ENCODE peak calls at places on chromosome 1, in four cellular contexts. One of them, this sample, is unnamed.

GRCh38 chr1:230641346-230641745 is 935 bp upstream of the COG2 start:
- DNase-seq in transverse colon: no peak
- DNase-seq in RWPE1: no peak
- DNase-seq in cardiac muscle cell: peak; percentile 51
- DNase-seq in this sample: no peak

GRCh38 chr1:203599875-203600781 is 26.5 kb upstream of the ATP2B4 start:
- DNase-seq in transverse colon: no peak
- DNase-seq in RWPE1: no peak
- DNase-seq in cardiac muscle cell: no peak
- DNase-seq in this sample: no peak

GRCh38 chr1:31572323-31573104 is 3.8 kb upstream of the TINAGL1 start:
- DNase-seq in transverse colon: no peak
- DNase-seq in RWPE1: peak; percentile 53
- DNase-seq in cardiac muscle cell: peak; percentile 65
- DNase-seq in this sample: no peak

GRCh38 chr1:4825841-4826450 is 171.5 kb downstream of the AJAP1 start:
- DNase-seq in transverse colon: no peak
- DNase-seq in RWPE1: peak; percentile 25
- DNase-seq in cardiac muscle cell: no peak
- DNase-seq in this sample: no peak

GRCh38 chr1:204267191-204267601 is 53.4 kb upstream of the GOLT1A start:
- DNase-seq in transverse colon: no peak
- DNase-seq in RWPE1: no peak
- DNase-seq in cardiac muscle cell: no peak
- DNase-seq in this sample: no peak

GRCh38 chr1:27959792-27960603 is at the start of gene XKR8:
- DNase-seq in transverse colon: peak; percentile 89
- DNase-seq in RWPE1: peak; percentile 87
- DNase-seq in cardiac muscle cell: peak; percentile 87
- DNase-seq in this sample: no peak

GRCh38 chr1:97457446-97458089 is 463.3 kb downstream of the DPYD start:
- DNase-seq in transverse colon: no peak
- DNase-seq in RWPE1: no peak
- DNase-seq in cardiac muscle cell: no peak
- DNase-seq in this sample: no peak

GRCh38 chr1:7535934-7536878 is 234.9 kb upstream of the VAMP3 start:
- DNase-seq in transverse colon: no peak
- DNase-seq in RWPE1: no peak
- DNase-seq in cardiac muscle cell: no peak
- DNase-seq in this sample: no peak

GRCh38 chr1:215001419-215002021 is 81.0 kb upstream of the KCNK2 start:
- DNase-seq in transverse colon: no peak
- DNase-seq in RWPE1: peak; percentile 49
- DNase-seq in cardiac muscle cell: no peak
- DNase-seq in this sample: peak; percentile 36

GRCh38 chr1:147072371-147073061 is 99.8 kb downstream of the PRKAB2 start:
- DNase-seq in transverse colon: no peak
- DNase-seq in RWPE1: no peak
- DNase-seq in cardiac muscle cell: peak; percentile 21
- DNase-seq in this sample: no peak

GRCh38 chr1:85460555-85461088 is 4.3 kb downstream of the DDAH1 start:
- DNase-seq in transverse colon: peak; percentile 70
- DNase-seq in RWPE1: no peak
- DNase-seq in cardiac muscle cell: no peak
- DNase-seq in this sample: no peak

GRCh38 chr1:28955930-28956552 is 41.7 kb downstream of the EPB41 start:
- DNase-seq in transverse colon: no peak
- DNase-seq in RWPE1: peak; percentile 8
- DNase-seq in cardiac muscle cell: no peak
- DNase-seq in this sample: no peak

GRCh38 chr1:79042117-79042516 is 35.6 kb upstream of the ADGRL4 start:
- DNase-seq in transverse colon: no peak
- DNase-seq in RWPE1: peak; percentile 10
- DNase-seq in cardiac muscle cell: peak; percentile 67
- DNase-seq in this sample: no peak

GRCh38 chr1:248807067-248807737 is 18.5 kb downstream of the SH3BP5L start:
- DNase-seq in transverse colon: peak; percentile 74
- DNase-seq in RWPE1: no peak
- DNase-seq in cardiac muscle cell: peak; percentile 62
- DNase-seq in this sample: no peak

GRCh38 chr1:67685558-67686271 is 714 bp downstream of the GADD45A start:
- DNase-seq in transverse colon: peak; percentile 56
- DNase-seq in RWPE1: no peak
- DNase-seq in cardiac muscle cell: peak; percentile 52
- DNase-seq in this sample: no peak

GRCh38 chr1:191125950-191126349 is 648.3 kb upstream of the BRINP3 start:
- DNase-seq in transverse colon: no peak
- DNase-seq in RWPE1: no peak
- DNase-seq in cardiac muscle cell: no peak
- DNase-seq in this sample: no peak

GRCh38 chr1:161989108-161989507 is 34.6 kb downstream of the OLFML2B start:
- DNase-seq in transverse colon: no peak
- DNase-seq in RWPE1: no peak
- DNase-seq in cardiac muscle cell: no peak
- DNase-seq in this sample: no peak

GRCh38 chr1:27598902-27599528 is 4.9 kb downstream of the AHDC1 start:
- DNase-seq in transverse colon: peak; percentile 48
- DNase-seq in RWPE1: no peak
- DNase-seq in cardiac muscle cell: peak; percentile 85
- DNase-seq in this sample: no peak

GRCh38 chr1:168243200-168243599 is 17.4 kb downstream of the SFT2D2 start:
- DNase-seq in transverse colon: no peak
- DNase-seq in RWPE1: no peak
- DNase-seq in cardiac muscle cell: peak; percentile 42
- DNase-seq in this sample: no peak

GRCh38 chr1:116737855-116738318 is 16.3 kb upstream of the CD2 start:
- DNase-seq in transverse colon: no peak
- DNase-seq in RWPE1: no peak
- DNase-seq in cardiac muscle cell: no peak
- DNase-seq in this sample: no peak

GRCh38 chr1:183687546-183688279 is 34.6 kb upstream of the APOBEC4 start:
- DNase-seq in transverse colon: no peak
- DNase-seq in RWPE1: no peak
- DNase-seq in cardiac muscle cell: no peak
- DNase-seq in this sample: no peak

GRCh38 chr1:51661081-51661518 is 44.2 kb downstream of the OSBPL9 start:
- DNase-seq in transverse colon: no peak
- DNase-seq in RWPE1: peak; percentile 74
- DNase-seq in cardiac muscle cell: peak; percentile 95
- DNase-seq in this sample: no peak

GRCh38 chr1:110478886-110479285 is 27.9 kb downstream of the PROK1 start:
- DNase-seq in transverse colon: no peak
- DNase-seq in RWPE1: no peak
- DNase-seq in cardiac muscle cell: no peak
- DNase-seq in this sample: no peak

GRCh38 chr1:172720325-172720724 is 61.4 kb downstream of the FASLG start:
- DNase-seq in transverse colon: no peak
- DNase-seq in RWPE1: no peak
- DNase-seq in cardiac muscle cell: no peak
- DNase-seq in this sample: no peak

GRCh38 chr1:232594018-232594502 is 35.9 kb downstream of the SIPA1L2 start:
- DNase-seq in transverse colon: no peak
- DNase-seq in RWPE1: peak; percentile 31
- DNase-seq in cardiac muscle cell: no peak
- DNase-seq in this sample: no peak

GRCh38 chr1:241113557-241113956 is 243.4 kb downstream of the RGS7 start:
- DNase-seq in transverse colon: no peak
- DNase-seq in RWPE1: no peak
- DNase-seq in cardiac muscle cell: no peak
- DNase-seq in this sample: no peak

GRCh38 chr1:183493540-183494245 is 21.4 kb downstream of the SMG7 start:
- DNase-seq in transverse colon: no peak
- DNase-seq in RWPE1: no peak
- DNase-seq in cardiac muscle cell: no peak
- DNase-seq in this sample: no peak

GRCh38 chr1:146020058-146020738 is 1.3 kb downstream of the HJV start:
- DNase-seq in transverse colon: no peak
- DNase-seq in RWPE1: no peak
- DNase-seq in cardiac muscle cell: no peak
- DNase-seq in this sample: no peak

GRCh38 chr1:61981870-61982660 is 212.6 kb upstream of the L1TD1 start:
- DNase-seq in transverse colon: no peak
- DNase-seq in RWPE1: no peak
- DNase-seq in cardiac muscle cell: no peak
- DNase-seq in this sample: no peak

GRCh38 chr1:155944396-155944728 is 2.9 kb downstream of the RXFP4 start:
- DNase-seq in transverse colon: no peak
- DNase-seq in RWPE1: no peak
- DNase-seq in cardiac muscle cell: no peak
- DNase-seq in this sample: no peak

DNA sequence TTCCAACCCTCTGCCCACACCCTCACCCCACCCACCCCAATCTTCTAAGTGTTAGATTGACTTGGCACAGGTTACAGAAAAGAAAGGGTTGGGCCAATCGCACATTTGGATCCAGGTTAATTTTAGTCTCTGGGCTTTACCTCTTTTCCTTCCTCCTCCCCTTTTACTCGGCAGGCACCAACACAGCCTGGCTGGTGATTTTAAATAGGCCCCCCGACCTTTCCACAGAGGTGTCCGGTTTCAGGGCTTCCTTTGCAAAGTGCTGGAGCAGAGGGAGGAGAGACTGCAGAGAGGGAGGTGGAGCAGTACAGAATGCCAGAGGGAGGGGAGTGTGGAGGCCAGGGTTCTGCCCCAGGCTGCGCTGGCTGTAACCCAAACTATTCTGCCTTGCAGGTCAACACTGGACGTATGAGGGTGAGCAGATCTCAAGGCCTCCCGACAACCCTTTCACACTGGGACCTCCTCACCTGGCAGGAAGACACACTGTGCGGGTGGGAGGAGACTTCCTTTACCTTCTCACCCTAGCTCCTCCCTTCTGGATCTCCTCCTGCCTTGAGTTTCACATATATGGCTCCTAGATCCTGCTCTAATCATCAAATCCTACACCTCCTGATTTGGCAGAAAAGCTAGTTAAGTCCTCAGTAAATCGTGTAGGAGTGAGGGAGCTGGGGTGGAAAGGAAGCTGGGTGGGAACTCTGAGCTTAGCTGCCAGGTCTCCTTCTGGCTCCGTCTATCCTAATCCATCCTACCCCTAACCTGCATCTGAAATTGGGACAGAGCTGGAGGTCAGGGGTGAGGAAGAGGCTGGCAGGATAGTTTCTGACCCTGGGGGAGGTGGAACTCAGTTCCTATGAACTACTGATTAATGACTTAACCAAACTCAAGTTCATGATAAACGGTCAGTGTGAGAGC is 2.4 kb downstream of the CA14 start:
- DNase-seq in transverse colon: peak; percentile 66
- DNase-seq in RWPE1: peak; percentile 75
- DNase-seq in cardiac muscle cell: peak; percentile 45
- DNase-seq in this sample: no peak
- H3K27ac ChIP-seq in transverse colon: peak overlapping the region; percentile 62
- H3K27ac ChIP-seq in RWPE1: peak overlapping the region; percentile 78
- H3K27ac ChIP-seq in cardiac muscle cell: peak overlapping the region; percentile 88
- H3K27ac ChIP-seq in this sample: peak overlapping the region; percentile 24

GRCh38 chr1:58768971-58769808 is 14.7 kb downstream of the JUN start:
- DNase-seq in transverse colon: peak; percentile 78
- DNase-seq in RWPE1: peak; percentile 69
- DNase-seq in cardiac muscle cell: peak; percentile 78
- DNase-seq in this sample: no peak

GRCh38 chr1:58769809-58770345 is 14.0 kb downstream of the JUN start:
- DNase-seq in transverse colon: no peak
- DNase-seq in RWPE1: no peak
- DNase-seq in cardiac muscle cell: no peak
- DNase-seq in this sample: no peak

GRCh38 chr1:58768332-58768731 is 15.5 kb downstream of the JUN start:
- DNase-seq in transverse colon: no peak
- DNase-seq in RWPE1: no peak
- DNase-seq in cardiac muscle cell: no peak
- DNase-seq in this sample: no peak

GRCh38 chr1:58774027-58774426 is 9.8 kb downstream of the JUN start:
- DNase-seq in transverse colon: no peak
- DNase-seq in RWPE1: no peak
- DNase-seq in cardiac muscle cell: no peak
- DNase-seq in this sample: no peak

DNA sequence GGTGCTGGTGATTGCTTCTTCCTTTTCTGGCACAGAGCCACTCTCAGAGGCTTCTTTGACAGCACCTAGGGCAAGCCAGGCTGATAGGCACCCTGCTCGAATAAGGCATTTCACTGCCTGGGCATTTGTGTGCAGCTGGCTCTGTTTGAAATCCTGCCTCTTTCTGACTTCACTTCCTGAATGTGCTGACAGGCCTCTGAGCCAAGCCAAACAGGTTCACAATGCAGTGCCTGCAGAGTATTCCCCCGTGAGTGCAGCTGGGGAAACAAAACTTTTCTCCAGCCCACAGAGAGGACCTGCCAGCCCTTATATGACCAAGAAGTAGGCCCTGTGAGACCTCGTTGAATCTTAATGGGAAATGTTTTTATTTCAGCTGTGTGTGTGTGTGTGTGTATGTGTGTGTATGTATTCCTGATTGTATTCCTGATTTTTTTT is 10.4 kb downstream of the JUN start:
- DNase-seq in transverse colon: peak; percentile 35
- DNase-seq in RWPE1: no peak
- DNase-seq in cardiac muscle cell: peak; percentile 85
- DNase-seq in this sample: no peak
- H3K27ac ChIP-seq in transverse colon: peak overlapping the region; percentile 22
- H3K27ac ChIP-seq in RWPE1: peak overlapping the region; percentile 56
- H3K27ac ChIP-seq in cardiac muscle cell: peak overlapping the region; percentile 40
- H3K27ac ChIP-seq in this sample: peak overlapping the region; percentile 16

DNA sequence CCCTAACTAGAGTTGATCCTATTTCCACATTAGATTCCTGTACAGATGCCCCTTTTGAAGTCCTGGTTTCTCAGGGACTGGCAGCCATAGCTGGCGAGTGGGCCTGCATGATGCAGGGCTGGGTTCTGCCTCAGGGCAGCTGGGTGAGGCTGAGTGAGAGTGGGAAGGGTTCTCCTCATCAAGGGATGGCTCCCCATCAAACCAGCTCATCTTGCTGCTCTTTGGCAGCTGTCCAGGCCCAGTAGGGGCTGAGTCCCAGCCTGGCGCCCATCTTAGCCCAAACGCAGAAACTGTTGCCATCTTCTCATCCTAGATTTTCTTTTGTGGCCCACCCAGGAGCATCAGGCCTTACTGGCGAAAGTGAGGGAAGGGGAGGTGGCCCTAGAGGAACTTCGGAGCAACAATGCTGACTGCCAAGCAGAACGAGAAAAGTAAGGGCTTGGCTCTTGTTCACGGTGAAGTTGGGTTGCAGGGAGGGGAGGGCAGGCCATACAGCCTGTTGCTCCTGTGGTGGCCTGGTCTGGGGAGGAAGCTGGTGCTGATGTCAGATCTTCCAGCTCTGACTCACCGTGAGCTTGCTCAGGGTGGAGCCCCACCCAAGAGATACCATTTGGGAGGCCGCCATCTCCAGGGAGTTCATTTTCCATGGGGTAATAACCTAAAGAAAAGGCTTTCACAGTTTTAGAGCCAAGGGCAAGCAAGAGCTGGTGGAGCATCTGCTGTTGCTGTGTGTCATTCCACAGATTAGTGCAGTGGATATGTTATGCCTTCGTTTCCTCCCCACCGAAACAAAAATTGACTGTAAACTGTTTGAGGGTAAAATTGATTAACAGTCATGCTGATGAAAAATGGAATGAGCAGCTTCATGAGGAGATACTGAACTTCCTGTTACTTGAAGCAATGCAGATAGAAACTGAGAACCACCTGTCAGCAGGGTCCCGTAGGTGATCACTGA is 34.7 kb downstream of the TUFT1 start:
- DNase-seq in transverse colon: peak; percentile 16
- DNase-seq in RWPE1: peak; percentile 90
- DNase-seq in cardiac muscle cell: peak; percentile 84
- DNase-seq in this sample: peak; percentile 73
- H3K27ac ChIP-seq in transverse colon: no peak overlapping the region
- H3K27ac ChIP-seq in RWPE1: peak overlapping the region; percentile 94
- H3K27ac ChIP-seq in cardiac muscle cell: no peak overlapping the region
- H3K27ac ChIP-seq in this sample: peak overlapping the region; percentile 77

GRCh38 chr1:228047183-228047466 is 35.4 kb upstream of the ARF1 start:
- DNase-seq in transverse colon: no peak
- DNase-seq in RWPE1: no peak
- DNase-seq in cardiac muscle cell: no peak
- DNase-seq in this sample: no peak
- H3K27ac ChIP-seq in transverse colon: no peak overlapping the region
- H3K27ac ChIP-seq in RWPE1: no peak overlapping the region
- H3K27ac ChIP-seq in cardiac muscle cell: no peak overlapping the region
- H3K27ac ChIP-seq in this sample: no peak overlapping the region